ENCODE peak calls at places on chromosomes 16 and 17, in four cellular contexts. One of them, this sample, is unnamed.

GRCh38 chr16:86581458-86581857 is 3.1 kb downstream of the FOXL1 start:
- DNase-seq in AG10803: no peak
- DNase-seq in WTC11: no peak
- DNase-seq in activated T-helper 1 cell treated with Interleukin-2 at 50 U/mL for 16 hours: no peak
- DNase-seq in this sample: no peak

GRCh38 chr17:78896091-78896833 is 6.7 kb downstream of the CEP295NL start:
- DNase-seq in WTC11: no peak
- DNase-seq in AG10803: no peak
- DNase-seq in activated T-helper 1 cell treated with Interleukin-2 at 50 U/mL for 16 hours: no peak
- DNase-seq in this sample: no peak

GRCh38 chr17:80863626-80864025 is 128.0 kb upstream of the CHMP6 start:
- DNase-seq in activated T-helper 1 cell treated with Interleukin-2 at 50 U/mL for 16 hours: no peak
- DNase-seq in WTC11: no peak
- DNase-seq in AG10803: no peak
- DNase-seq in this sample: no peak

GRCh38 chr17:59527931-59528330 is 37.5 kb upstream of the DHX40 start:
- DNase-seq in AG10803: no peak
- DNase-seq in WTC11: no peak
- DNase-seq in activated T-helper 1 cell treated with Interleukin-2 at 50 U/mL for 16 hours: no peak
- DNase-seq in this sample: no peak

GRCh38 chr17:10875411-10875810 is 37.5 kb upstream of the PIRT start:
- DNase-seq in activated T-helper 1 cell treated with Interleukin-2 at 50 U/mL for 16 hours: no peak
- DNase-seq in WTC11: peak; percentile 45
- DNase-seq in AG10803: no peak
- DNase-seq in this sample: peak; percentile 46

GRCh38 chr16:88063201-88063773 is 112.1 kb downstream of the BANP start:
- DNase-seq in WTC11: no peak
- DNase-seq in AG10803: peak; percentile 98
- DNase-seq in activated T-helper 1 cell treated with Interleukin-2 at 50 U/mL for 16 hours: no peak
- DNase-seq in this sample: no peak

GRCh38 chr17:65532491-65532890 is 29.0 kb downstream of the AXIN2 start:
- DNase-seq in WTC11: no peak
- DNase-seq in activated T-helper 1 cell treated with Interleukin-2 at 50 U/mL for 16 hours: no peak
- DNase-seq in AG10803: no peak
- DNase-seq in this sample: peak; percentile 31

GRCh38 chr16:29702307-29702706 is 23.3 kb downstream of the QPRT start:
- DNase-seq in activated T-helper 1 cell treated with Interleukin-2 at 50 U/mL for 16 hours: no peak
- DNase-seq in AG10803: no peak
- DNase-seq in WTC11: no peak
- DNase-seq in this sample: no peak

GRCh38 chr16:1147027-1147426 is 5.9 kb upstream of the CACNA1H start:
- DNase-seq in activated T-helper 1 cell treated with Interleukin-2 at 50 U/mL for 16 hours: no peak
- DNase-seq in WTC11: no peak
- DNase-seq in AG10803: no peak
- DNase-seq in this sample: no peak

GRCh38 chr17:77316191-77316641 is 175.4 kb downstream of the SEC14L1 start:
- DNase-seq in AG10803: peak; percentile 57
- DNase-seq in WTC11: peak; percentile 34
- DNase-seq in activated T-helper 1 cell treated with Interleukin-2 at 50 U/mL for 16 hours: no peak
- DNase-seq in this sample: peak; percentile 92

GRCh38 chr17:18014006-18014405 is 25.0 kb downstream of the ATPAF2 start:
- DNase-seq in WTC11: no peak
- DNase-seq in activated T-helper 1 cell treated with Interleukin-2 at 50 U/mL for 16 hours: no peak
- DNase-seq in AG10803: no peak
- DNase-seq in this sample: no peak

GRCh38 chr16:86215233-86215978 is 294.9 kb upstream of the FOXF1 start:
- DNase-seq in WTC11: no peak
- DNase-seq in AG10803: no peak
- DNase-seq in activated T-helper 1 cell treated with Interleukin-2 at 50 U/mL for 16 hours: no peak
- DNase-seq in this sample: no peak

GRCh38 chr17:43402078-43402477 is 3.3 kb downstream of the ARL4D start:
- DNase-seq in WTC11: no peak
- DNase-seq in AG10803: no peak
- DNase-seq in activated T-helper 1 cell treated with Interleukin-2 at 50 U/mL for 16 hours: no peak
- DNase-seq in this sample: no peak

GRCh38 chr16:84228321-84228838 is 11.4 kb downstream of the KCNG4 start:
- DNase-seq in WTC11: peak; percentile 40
- DNase-seq in activated T-helper 1 cell treated with Interleukin-2 at 50 U/mL for 16 hours: no peak
- DNase-seq in AG10803: peak; percentile 83
- DNase-seq in this sample: peak; percentile 92

GRCh38 chr17:41678907-41679739 is 9.6 kb upstream of the EIF1 start:
- DNase-seq in activated T-helper 1 cell treated with Interleukin-2 at 50 U/mL for 16 hours: peak; percentile 29
- DNase-seq in AG10803: peak; percentile 59
- DNase-seq in WTC11: no peak
- DNase-seq in this sample: no peak

GRCh38 chr16:71367243-71367976 is 8.9 kb downstream of the CALB2 start:
- DNase-seq in WTC11: peak; percentile 92
- DNase-seq in AG10803: peak; percentile 35
- DNase-seq in activated T-helper 1 cell treated with Interleukin-2 at 50 U/mL for 16 hours: no peak
- DNase-seq in this sample: peak; percentile 89

GRCh38 chr17:2095536-2095910 is 40.6 kb downstream of the HIC1 start:
- DNase-seq in AG10803: no peak
- DNase-seq in activated T-helper 1 cell treated with Interleukin-2 at 50 U/mL for 16 hours: no peak
- DNase-seq in WTC11: no peak
- DNase-seq in this sample: no peak

GRCh38 chr17:45962221-45962972 is 36.7 kb upstream of the STH start:
- DNase-seq in activated T-helper 1 cell treated with Interleukin-2 at 50 U/mL for 16 hours: no peak
- DNase-seq in AG10803: no peak
- DNase-seq in WTC11: no peak
- DNase-seq in this sample: no peak

GRCh38 chr17:62792122-62792800 is 15.9 kb downstream of the MARCHF10 start:
- DNase-seq in AG10803: peak; percentile 92
- DNase-seq in activated T-helper 1 cell treated with Interleukin-2 at 50 U/mL for 16 hours: no peak
- DNase-seq in WTC11: no peak
- DNase-seq in this sample: no peak

GRCh38 chr17:45114117-45114932 is 18.0 kb downstream of the PLCD3 start:
- DNase-seq in AG10803: no peak
- DNase-seq in WTC11: no peak
- DNase-seq in activated T-helper 1 cell treated with Interleukin-2 at 50 U/mL for 16 hours: no peak
- DNase-seq in this sample: peak; percentile 76

GRCh38 chr17:51046527-51047384 is 73.9 kb downstream of the SPAG9 start:
- DNase-seq in activated T-helper 1 cell treated with Interleukin-2 at 50 U/mL for 16 hours: no peak
- DNase-seq in AG10803: peak; percentile 89
- DNase-seq in WTC11: peak; percentile 74
- DNase-seq in this sample: peak; percentile 54